ENCODE peak calls at places on chromosome 9, in four cellular contexts. U is nephron progenitor cell; Z is stimulated activated CD8-positive, alpha-beta memory T cell treated with anti-CD3 and anti-CD28 coated beads, Interleukin-15, amount 100 ng/mL, for 24 hours; P is H9. B is an unnamed sample.

GRCh38 chr9:94150890-94151660 is 66.8 kb downstream of the PTPDC1 start:
- DNase-seq in U (no peak), Z (no peak), P (no peak), B (no peak)

GRCh38 chr9:100281069-100281468 is 71.7 kb downstream of the TEX10 start:
- DNase-seq in U (no peak), Z (no peak), P (no peak), B (no peak)

GRCh38 chr9:122819326-122819725 is 9.1 kb downstream of the PDCL start:
- DNase-seq in U (no peak), Z (no peak), P (no peak), B (no peak)

GRCh38 chr9:2424564-2425153 is 196.9 kb upstream of the VLDLR start:
- DNase-seq in U (no peak), Z (no peak), P (no peak), B (no peak)

GRCh38 chr9:92141144-92142129 is 26.2 kb upstream of the SPTLC1 start:
- DNase-seq in U (peak), Z (no peak), P (peak), B (no peak)

GRCh38 chr9:135949666-135950134 is 11.5 kb downstream of the UBAC1 start:
- DNase-seq in U (peak), Z (no peak), P (no peak), B (no peak)

GRCh38 chr9:114884787-114885452 is 45.5 kb downstream of the TNFSF8 start:
- DNase-seq in U (no peak), Z (no peak), P (no peak), B (no peak)

GRCh38 chr9:95167998-95168397 is 149.5 kb downstream of the FANCC start:
- DNase-seq in U (peak), Z (no peak), P (peak), B (peak)

GRCh38 chr9:38120961-38121360 is 51.9 kb upstream of the SHB start:
- DNase-seq in U (no peak), Z (no peak), P (no peak), B (no peak)

GRCh38 chr9:123507992-123508391 is 152.0 kb downstream of the CRB2 start:
- DNase-seq in U (no peak), Z (no peak), P (no peak), B (no peak)

GRCh38 chr9:135910757-135911156 is 3.4 kb upstream of the CAMSAP1 start:
- DNase-seq in U (no peak), Z (no peak), P (no peak), B (no peak)

GRCh38 chr9:120696551-120697230 is 17.6 kb downstream of the MEGF9 start:
- DNase-seq in U (no peak), Z (no peak), P (no peak), B (no peak)

GRCh38 chr9:102445181-102445747 is 549.9 kb upstream of the CYLC2 start:
- DNase-seq in U (no peak), Z (no peak), P (no peak), B (no peak)

GRCh38 chr9:123261006-123261677 is 7.2 kb downstream of the STRBP start:
- DNase-seq in U (no peak), Z (no peak), P (no peak), B (no peak)

GRCh38 chr9:124030969-124031451 is 19.4 kb downstream of the LHX2 start:
- DNase-seq in U (no peak), Z (no peak), P (no peak), B (no peak)

GRCh38 chr9:104094534-104095020 is 468 bp downstream of the SMC2 start:
- DNase-seq in U (peak), Z (no peak), P (no peak), B (no peak)

GRCh38 chr9:121840838-121841760 is 189.7 kb downstream of the DAB2IP start:
- DNase-seq in U (no peak), Z (no peak), P (no peak), B (no peak)

GRCh38 chr9:114902773-114903589 is 27.4 kb downstream of the TNFSF8 start:
- DNase-seq in U (no peak), Z (no peak), P (no peak), B (no peak)

GRCh38 chr9:31137151-31137849 is 1247.1 kb upstream of the ACO1 start:
- DNase-seq in U (no peak), Z (no peak), P (no peak), B (no peak)

GRCh38 chr9:8651126-8651525 is 851.5 kb upstream of the DMAC1 start:
- DNase-seq in U (no peak), Z (no peak), P (no peak), B (no peak)

GRCh38 chr9:129938291-129938979 is 103.2 kb downstream of the USP20 start:
- DNase-seq in U (no peak), Z (no peak), P (no peak), B (no peak)

GRCh38 chr9:34145165-34145564 is 18.7 kb upstream of the DCAF12 start:
- DNase-seq in U (no peak), Z (no peak), P (no peak), B (no peak)

GRCh38 chr9:95446259-95446658 is 70.5 kb downstream of the PTCH1 start:
- DNase-seq in U (no peak), Z (no peak), P (no peak), B (no peak)

GRCh38 chr9:124258765-124259272 is 1.1 kb downstream of the NEK6 start:
- DNase-seq in U (no peak), Z (no peak), P (peak), B (peak)

GRCh38 chr9:89610391-89610925 is 5.6 kb downstream of the GADD45G start:
- DNase-seq in U (no peak), Z (no peak), P (no peak), B (no peak)

GRCh38 chr9:35718726-35719511 is 13.1 kb downstream of the TLN1 start:
- DNase-seq in U (no peak), Z (no peak), P (no peak), B (no peak)